ENCODE peak calls at places on chromosomes 6 and 20, in seven cellular contexts. N is H9, D is H1, L is neuronal stem cell, F is trophoblast cell, K is IMR-90, Y is mesenchymal stem cell. X is an unnamed sample.

GRCh38 chr6:166333172-166333995 is 9.0 kb downstream of the SFT2D1 start:
- DNase-seq in Y (no peak), D (no peak), L (no peak), N (no peak), K (no peak), F (no peak), X (no peak)

GRCh38 chr20:18984238-18985200 is 170.9 kb downstream of the SCP2D1 start:
- DNase-seq in D (no peak), K (no peak), N (no peak), F (no peak), Y (no peak), L (no peak), X (peak)

GRCh38 chr6:122798099-122798641 is 9.1 kb downstream of the SMPDL3A start:
- DNase-seq in F (no peak), Y (peak), K (peak), D (no peak), N (no peak), L (no peak), X (no peak)

GRCh38 chr6:150932976-150933375 is 67.5 kb downstream of the MTHFD1L start:
- DNase-seq in F (no peak), L (no peak), D (no peak), N (no peak), Y (no peak), K (peak), X (no peak)

GRCh38 chr6:105600342-105601293 is 197.7 kb upstream of the PREP start:
- DNase-seq in D (no peak), F (peak), Y (peak), K (peak), L (no peak), N (no peak), X (no peak)

GRCh38 chr20:50192364-50193168 is 1.9 kb downstream of the CEBPB start:
- DNase-seq in Y (peak), N (peak), L (no peak), F (peak), K (peak), D (no peak), X (peak)

GRCh38 chr6:38483526-38483925 is 156.2 kb downstream of the BTBD9 start:
- DNase-seq in L (no peak), F (no peak), N (no peak), D (no peak), Y (no peak), K (no peak), X (no peak)

GRCh38 chr6:28544211-28544610 is 18.5 kb downstream of the GPX5 start:
- DNase-seq in K (no peak), Y (no peak), F (no peak), D (no peak), L (no peak), N (peak), X (peak)

GRCh38 chr20:6884114-6884513 is 116.6 kb downstream of the BMP2 start:
- DNase-seq in D (no peak), K (no peak), F (no peak), L (no peak), N (no peak), Y (no peak), X (no peak)

GRCh38 chr20:20624914-20625313 is 87.5 kb downstream of the RALGAPA2 start:
- DNase-seq in D (no peak), F (no peak), K (no peak), L (no peak), N (no peak), Y (no peak), X (no peak)

GRCh38 chr6:56959938-56960337 is 5.0 kb downstream of the BEND6 start:
- DNase-seq in L (no peak), K (peak), N (no peak), Y (peak), D (no peak), F (no peak), X (no peak)

GRCh38 chr6:82057846-82058554 is 189.5 kb downstream of the IBTK start:
- DNase-seq in Y (no peak), L (no peak), D (no peak), N (no peak), F (no peak), K (peak), X (no peak)

GRCh38 chr20:59019217-59019616 is at the start of gene TUBB1:
- DNase-seq in F (no peak), N (no peak), K (no peak), Y (no peak), D (no peak), L (no peak), X (no peak)

GRCh38 chr6:29747688-29748250 is 24.5 kb downstream of the HLA-F start:
- DNase-seq in F (no peak), K (no peak), L (no peak), Y (no peak), D (no peak), N (no peak), X (peak)

GRCh38 chr6:13466304-13467215 is 20.8 kb downstream of the GFOD1 start:
- DNase-seq in Y (no peak), K (no peak), D (no peak), L (no peak), N (no peak), F (no peak), X (no peak)

GRCh38 chr20:62787866-62788265 is 8.4 kb upstream of the MRGBP start:
- DNase-seq in F (no peak), N (no peak), K (no peak), D (no peak), Y (no peak), L (no peak), X (no peak)

GRCh38 chr6:170107606-170108222 is 183.2 kb downstream of the DLL1 start:
- DNase-seq in D (no peak), F (no peak), N (no peak), Y (no peak), K (no peak), L (no peak), X (no peak)

GRCh38 chr6:165223736-165224135 is 85.7 kb downstream of the C6orf118 start:
- DNase-seq in L (no peak), F (no peak), D (no peak), Y (no peak), K (no peak), N (no peak), X (no peak)

GRCh38 chr20:23889775-23890187 is 10.2 kb upstream of the CST5 start:
- DNase-seq in F (peak), L (peak), K (peak), N (peak), Y (peak), D (no peak), X (peak)

GRCh38 chr6:157599191-157599590 is 218.2 kb downstream of the ZDHHC14 start:
- DNase-seq in K (no peak), D (no peak), Y (no peak), N (no peak), L (no peak), F (no peak), X (no peak)

GRCh38 chr6:84082693-84083265 is 49.2 kb downstream of the MRAP2 start:
- DNase-seq in D (no peak), L (peak), N (no peak), K (no peak), F (no peak), Y (no peak), X (peak)
- H3K18ac ChIP-seq in D (peak), L (peak), N (peak), K (no peak), F (no peak), Y (no peak), X (peak)

DNA sequence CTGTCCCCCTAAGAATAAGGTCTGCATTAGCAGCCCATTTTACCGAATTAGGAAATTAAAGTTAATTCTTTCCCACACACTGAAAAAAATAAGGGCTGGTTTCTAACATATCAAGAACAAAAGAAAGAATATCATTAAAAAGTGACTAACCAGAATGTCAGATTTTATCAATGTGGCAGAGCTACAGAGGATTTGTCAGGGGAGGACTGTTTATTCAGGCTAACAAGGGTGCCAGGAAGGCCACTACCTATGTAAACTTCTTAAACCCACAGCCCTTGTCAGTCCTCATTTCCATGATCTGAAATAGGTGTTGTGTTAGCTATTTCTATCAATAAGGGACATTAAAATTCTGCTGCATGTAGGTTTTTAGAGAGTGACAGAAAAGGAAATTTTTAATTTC is 76.4 kb downstream of the BACH2 start:
- DNase-seq in N (no peak), K (no peak), D (no peak), Y (no peak), F (no peak), L (no peak), X (peak)
- H3K23ac ChIP-seq in N (no peak), K (no peak), D (no peak), Y (no peak), F (no peak), L (no peak), X (no peak)

GRCh38 chr6:110089323-110089722 is 90.1 kb downstream of the WASF1 start:
- DNase-seq in D (no peak), L (no peak), F (no peak), Y (no peak), K (no peak), N (no peak), X (no peak)
- H3K18ac ChIP-seq in D (no peak), L (no peak), F (no peak), Y (no peak), K (no peak), N (no peak), X (no peak)

GRCh38 chr20:44360221-44360620 is 4.7 kb downstream of the HNF4A start:
- DNase-seq in N (no peak), L (no peak), Y (no peak), F (no peak), D (no peak), K (no peak), X (no peak)
- H3K23ac ChIP-seq in N (no peak), L (no peak), Y (no peak), F (no peak), D (no peak), K (no peak), X (no peak)

GRCh38 chr6:33663028-33663427 is 41.9 kb downstream of the ITPR3 start:
- DNase-seq in Y (no peak), L (no peak), D (no peak), F (no peak), N (no peak), K (no peak), X (no peak)
- H3K18ac ChIP-seq in Y (no peak), L (peak), D (no peak), F (no peak), N (no peak), K (no peak), X (no peak)

DNA sequence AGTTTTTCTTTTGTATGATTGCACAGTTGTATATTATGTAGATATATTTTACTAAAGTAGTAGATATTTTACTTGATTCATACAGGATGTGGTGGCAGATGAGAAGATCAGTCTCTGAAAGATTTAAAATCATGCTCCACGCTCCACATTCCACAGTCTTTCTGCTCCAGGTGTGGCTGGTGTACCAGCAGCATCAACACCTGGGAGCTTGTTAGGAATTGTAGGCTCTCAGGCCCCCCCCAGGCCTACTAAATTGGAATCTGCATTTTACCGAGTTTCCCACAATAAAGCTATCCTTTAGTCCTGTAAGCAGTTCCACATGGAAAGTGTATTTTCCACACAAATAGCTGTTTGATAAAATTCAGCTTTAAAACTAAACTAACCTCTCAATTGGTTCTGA is 537.4 kb downstream of the BCKDHB start:
- DNase-seq in N (no peak), Y (no peak), K (no peak), D (no peak), L (no peak), F (peak), X (no peak)
- H3K23ac ChIP-seq in N (no peak), Y (no peak), K (no peak), D (no peak), L (no peak), F (no peak), X (no peak)

GRCh38 chr6:137681445-137682009 is 185.5 kb upstream of the TNFAIP3 start:
- DNase-seq in L (no peak), F (no peak), N (no peak), D (no peak), Y (no peak), K (no peak), X (no peak)
- H3K18ac ChIP-seq in L (no peak), F (no peak), N (no peak), D (no peak), Y (no peak), K (no peak), X (no peak)